ENCODE peak calls at places on chromosome 9, in five cellular contexts. One of them, this sample, is unnamed.

GRCh38 chr9:75429531-75430454 is 341.5 kb downstream of the OSTF1 start:
- DNase-seq in lower lobe of right lung: no peak
- DNase-seq in WERI-Rb-1: no peak
- DNase-seq in sigmoid colon: no peak
- DNase-seq in effector memory CD4-positive, alpha-beta T cell: no peak
- DNase-seq in this sample: no peak

GRCh38 chr9:126701820-126702500 is 88.2 kb downstream of the LMX1B start:
- DNase-seq in lower lobe of right lung: peak; percentile 37
- DNase-seq in WERI-Rb-1: peak; percentile 8
- DNase-seq in sigmoid colon: peak; percentile 58
- DNase-seq in effector memory CD4-positive, alpha-beta T cell: no peak
- DNase-seq in this sample: no peak

GRCh38 chr9:137296214-137297059 is 5.6 kb downstream of the NRARP start:
- DNase-seq in WERI-Rb-1: no peak
- DNase-seq in lower lobe of right lung: no peak
- DNase-seq in effector memory CD4-positive, alpha-beta T cell: no peak
- DNase-seq in sigmoid colon: no peak
- DNase-seq in this sample: no peak

GRCh38 chr9:70874451-70874850 is 247.0 kb downstream of the TRPM3 start:
- DNase-seq in effector memory CD4-positive, alpha-beta T cell: no peak
- DNase-seq in sigmoid colon: no peak
- DNase-seq in WERI-Rb-1: no peak
- DNase-seq in lower lobe of right lung: no peak
- DNase-seq in this sample: no peak

GRCh38 chr9:87640385-87640795 is 85.5 kb upstream of the CTSL start:
- DNase-seq in WERI-Rb-1: no peak
- DNase-seq in sigmoid colon: no peak
- DNase-seq in effector memory CD4-positive, alpha-beta T cell: no peak
- DNase-seq in lower lobe of right lung: no peak
- DNase-seq in this sample: peak; percentile 70

GRCh38 chr9:134243778-134244467 is 79.6 kb upstream of the RNU6ATAC start:
- DNase-seq in effector memory CD4-positive, alpha-beta T cell: no peak
- DNase-seq in lower lobe of right lung: peak; percentile 74
- DNase-seq in WERI-Rb-1: no peak
- DNase-seq in sigmoid colon: no peak
- DNase-seq in this sample: no peak

GRCh38 chr9:121445986-121446385 is 53.7 kb downstream of the GGTA1 start:
- DNase-seq in effector memory CD4-positive, alpha-beta T cell: no peak
- DNase-seq in lower lobe of right lung: no peak
- DNase-seq in WERI-Rb-1: no peak
- DNase-seq in sigmoid colon: no peak
- DNase-seq in this sample: no peak

GRCh38 chr9:107894572-107895261 is 405.1 kb upstream of the KLF4 start:
- DNase-seq in lower lobe of right lung: no peak
- DNase-seq in WERI-Rb-1: no peak
- DNase-seq in effector memory CD4-positive, alpha-beta T cell: no peak
- DNase-seq in sigmoid colon: peak; percentile 72
- DNase-seq in this sample: no peak

GRCh38 chr9:98482248-98482647 is 226.5 kb downstream of the GABBR2 start:
- DNase-seq in WERI-Rb-1: no peak
- DNase-seq in effector memory CD4-positive, alpha-beta T cell: no peak
- DNase-seq in sigmoid colon: no peak
- DNase-seq in lower lobe of right lung: no peak
- DNase-seq in this sample: no peak

GRCh38 chr9:96777539-96777864 is 385 bp downstream of the ZNF510 start:
- DNase-seq in effector memory CD4-positive, alpha-beta T cell: no peak
- DNase-seq in WERI-Rb-1: no peak
- DNase-seq in sigmoid colon: no peak
- DNase-seq in lower lobe of right lung: no peak
- DNase-seq in this sample: no peak

GRCh38 chr9:69198526-69199250 is 24.6 kb downstream of the TJP2 start:
- DNase-seq in sigmoid colon: no peak
- DNase-seq in lower lobe of right lung: no peak
- DNase-seq in WERI-Rb-1: no peak
- DNase-seq in effector memory CD4-positive, alpha-beta T cell: no peak
- DNase-seq in this sample: no peak

GRCh38 chr9:129685220-129685932 is 19.9 kb downstream of the PRRX2 start:
- DNase-seq in WERI-Rb-1: no peak
- DNase-seq in lower lobe of right lung: no peak
- DNase-seq in sigmoid colon: no peak
- DNase-seq in effector memory CD4-positive, alpha-beta T cell: no peak
- DNase-seq in this sample: no peak

GRCh38 chr9:19689324-19690087 is 99.3 kb downstream of the SLC24A2 start:
- DNase-seq in effector memory CD4-positive, alpha-beta T cell: no peak
- DNase-seq in sigmoid colon: no peak
- DNase-seq in lower lobe of right lung: no peak
- DNase-seq in WERI-Rb-1: no peak
- DNase-seq in this sample: no peak

GRCh38 chr9:87479801-87480201 is 17.9 kb upstream of the DAPK1 start:
- DNase-seq in WERI-Rb-1: no peak
- DNase-seq in effector memory CD4-positive, alpha-beta T cell: no peak
- DNase-seq in sigmoid colon: no peak
- DNase-seq in lower lobe of right lung: peak; percentile 64
- DNase-seq in this sample: no peak

GRCh38 chr9:123157216-123157615 is 111.2 kb downstream of the STRBP start:
- DNase-seq in effector memory CD4-positive, alpha-beta T cell: no peak
- DNase-seq in sigmoid colon: no peak
- DNase-seq in lower lobe of right lung: no peak
- DNase-seq in WERI-Rb-1: no peak
- DNase-seq in this sample: no peak

GRCh38 chr9:114499528-114499927 is 5.7 kb downstream of the WHRN start:
- DNase-seq in lower lobe of right lung: no peak
- DNase-seq in sigmoid colon: no peak
- DNase-seq in effector memory CD4-positive, alpha-beta T cell: no peak
- DNase-seq in WERI-Rb-1: peak; percentile 96
- DNase-seq in this sample: peak; percentile 63

GRCh38 chr9:108568093-108568492 is 287.7 kb downstream of the ACTL7B start:
- DNase-seq in effector memory CD4-positive, alpha-beta T cell: no peak
- DNase-seq in WERI-Rb-1: no peak
- DNase-seq in sigmoid colon: no peak
- DNase-seq in lower lobe of right lung: no peak
- DNase-seq in this sample: peak; percentile 6

GRCh38 chr9:135273077-135273476 is 185.6 kb downstream of the OLFM1 start:
- DNase-seq in WERI-Rb-1: peak; percentile 90
- DNase-seq in lower lobe of right lung: no peak
- DNase-seq in effector memory CD4-positive, alpha-beta T cell: no peak
- DNase-seq in sigmoid colon: no peak
- DNase-seq in this sample: peak; percentile 24

GRCh38 chr9:91423785-91424402 is at the start of gene NFIL3:
- DNase-seq in effector memory CD4-positive, alpha-beta T cell: peak; percentile 59
- DNase-seq in WERI-Rb-1: peak; percentile 78
- DNase-seq in lower lobe of right lung: peak; percentile 91
- DNase-seq in sigmoid colon: peak; percentile 93
- DNase-seq in this sample: peak; percentile 77

GRCh38 chr9:33350310-33350709 is 52.1 kb downstream of the AQP7 start:
- DNase-seq in sigmoid colon: no peak
- DNase-seq in WERI-Rb-1: no peak
- DNase-seq in effector memory CD4-positive, alpha-beta T cell: no peak
- DNase-seq in lower lobe of right lung: no peak
- DNase-seq in this sample: peak; percentile 6

GRCh38 chr9:106718996-106719395 is 144.0 kb upstream of the ZNF462 start:
- DNase-seq in WERI-Rb-1: no peak
- DNase-seq in effector memory CD4-positive, alpha-beta T cell: no peak
- DNase-seq in sigmoid colon: no peak
- DNase-seq in lower lobe of right lung: no peak
- DNase-seq in this sample: peak; percentile 68

GRCh38 chr9:134346151-134346550 is 19.9 kb downstream of the RXRA start:
- DNase-seq in lower lobe of right lung: no peak
- DNase-seq in sigmoid colon: no peak
- DNase-seq in WERI-Rb-1: peak; percentile 61
- DNase-seq in effector memory CD4-positive, alpha-beta T cell: no peak
- DNase-seq in this sample: no peak

GRCh38 chr9:130128782-130129424 is 43.3 kb upstream of the NCS1 start:
- DNase-seq in sigmoid colon: no peak
- DNase-seq in WERI-Rb-1: no peak
- DNase-seq in lower lobe of right lung: peak; percentile 75
- DNase-seq in effector memory CD4-positive, alpha-beta T cell: peak; percentile 62
- DNase-seq in this sample: peak; percentile 76

GRCh38 chr9:128414461-128414860 is 6.2 kb upstream of the CERCAM start:
- DNase-seq in WERI-Rb-1: no peak
- DNase-seq in lower lobe of right lung: no peak
- DNase-seq in effector memory CD4-positive, alpha-beta T cell: no peak
- DNase-seq in sigmoid colon: no peak
- DNase-seq in this sample: no peak

GRCh38 chr9:114282507-114282906 is 40.4 kb upstream of the ORM1 start:
- DNase-seq in effector memory CD4-positive, alpha-beta T cell: no peak
- DNase-seq in sigmoid colon: no peak
- DNase-seq in WERI-Rb-1: peak; percentile 15
- DNase-seq in lower lobe of right lung: peak; percentile 15
- DNase-seq in this sample: no peak

GRCh38 chr9:76161546-76161945 is 232.7 kb downstream of the RFK start:
- DNase-seq in sigmoid colon: peak; percentile 83
- DNase-seq in effector memory CD4-positive, alpha-beta T cell: no peak
- DNase-seq in lower lobe of right lung: no peak
- DNase-seq in WERI-Rb-1: no peak
- DNase-seq in this sample: no peak

GRCh38 chr9:107504585-107505455 is 15.3 kb upstream of the KLF4 start:
- DNase-seq in sigmoid colon: no peak
- DNase-seq in WERI-Rb-1: no peak
- DNase-seq in effector memory CD4-positive, alpha-beta T cell: no peak
- DNase-seq in lower lobe of right lung: no peak
- DNase-seq in this sample: no peak

GRCh38 chr9:106945727-106946690 is 83.0 kb downstream of the ZNF462 start:
- DNase-seq in WERI-Rb-1: no peak
- DNase-seq in effector memory CD4-positive, alpha-beta T cell: no peak
- DNase-seq in lower lobe of right lung: no peak
- DNase-seq in sigmoid colon: no peak
- DNase-seq in this sample: no peak

GRCh38 chr9:125049212-125049611 is 94.1 kb downstream of the SCAI start:
- DNase-seq in effector memory CD4-positive, alpha-beta T cell: no peak
- DNase-seq in WERI-Rb-1: no peak
- DNase-seq in sigmoid colon: no peak
- DNase-seq in lower lobe of right lung: no peak
- DNase-seq in this sample: no peak

GRCh38 chr9:136075881-136076678 is 19.0 kb downstream of the NACC2 start:
- DNase-seq in sigmoid colon: peak; percentile 64
- DNase-seq in lower lobe of right lung: peak; percentile 64
- DNase-seq in effector memory CD4-positive, alpha-beta T cell: no peak
- DNase-seq in WERI-Rb-1: no peak
- DNase-seq in this sample: no peak

GRCh38 chr9:124480621-124480981 is 26.6 kb downstream of the NR5A1 start:
- DNase-seq in sigmoid colon: no peak
- DNase-seq in effector memory CD4-positive, alpha-beta T cell: no peak
- DNase-seq in lower lobe of right lung: no peak
- DNase-seq in WERI-Rb-1: peak; percentile 77
- DNase-seq in this sample: peak; percentile 28

GRCh38 chr9:17246770-17247169 is 111.9 kb downstream of the CNTLN start:
- DNase-seq in sigmoid colon: no peak
- DNase-seq in effector memory CD4-positive, alpha-beta T cell: no peak
- DNase-seq in WERI-Rb-1: no peak
- DNase-seq in lower lobe of right lung: no peak
- DNase-seq in this sample: no peak

GRCh38 chr9:5625916-5626315 is 3.0 kb upstream of the RIC1 start:
- DNase-seq in WERI-Rb-1: no peak
- DNase-seq in sigmoid colon: no peak
- DNase-seq in lower lobe of right lung: no peak
- DNase-seq in effector memory CD4-positive, alpha-beta T cell: no peak
- DNase-seq in this sample: no peak
- H3K27ac ChIP-seq in WERI-Rb-1: no peak overlapping the region
- H3K27ac ChIP-seq in sigmoid colon: peak overlapping the region; percentile 98
- H3K27ac ChIP-seq in lower lobe of right lung: peak overlapping the region; percentile 97
- H3K27ac ChIP-seq in effector memory CD4-positive, alpha-beta T cell: peak overlapping the region; percentile 19
- H3K27ac ChIP-seq in this sample: no peak overlapping the region

DNA sequence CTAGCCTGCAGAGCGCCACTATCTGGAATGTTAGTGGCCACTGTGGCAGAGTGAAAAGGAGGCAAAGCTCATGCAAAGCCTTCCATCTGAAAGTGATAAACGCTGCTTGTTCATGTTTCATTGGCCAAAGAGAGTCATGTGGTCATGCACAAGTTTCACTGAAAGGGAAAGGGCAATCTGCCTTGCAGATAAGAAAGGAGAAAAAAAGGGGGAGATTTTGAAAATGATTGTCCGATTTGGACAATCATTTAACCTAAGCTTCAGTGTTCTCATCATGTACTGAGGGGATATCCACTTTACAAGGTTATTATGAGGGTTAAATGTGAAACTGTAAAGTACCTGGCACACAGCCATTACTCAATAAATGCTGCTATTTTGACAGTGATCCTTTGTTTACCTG is 9.1 kb upstream of the MOB3B start:
- DNase-seq in sigmoid colon: no peak
- DNase-seq in WERI-Rb-1: no peak
- DNase-seq in effector memory CD4-positive, alpha-beta T cell: no peak
- DNase-seq in lower lobe of right lung: no peak
- DNase-seq in this sample: no peak
- H3K27ac ChIP-seq in sigmoid colon: peak overlapping the region; percentile 84
- H3K27ac ChIP-seq in WERI-Rb-1: no peak overlapping the region
- H3K27ac ChIP-seq in effector memory CD4-positive, alpha-beta T cell: no peak overlapping the region
- H3K27ac ChIP-seq in lower lobe of right lung: no peak overlapping the region
- H3K27ac ChIP-seq in this sample: no peak overlapping the region

DNA sequence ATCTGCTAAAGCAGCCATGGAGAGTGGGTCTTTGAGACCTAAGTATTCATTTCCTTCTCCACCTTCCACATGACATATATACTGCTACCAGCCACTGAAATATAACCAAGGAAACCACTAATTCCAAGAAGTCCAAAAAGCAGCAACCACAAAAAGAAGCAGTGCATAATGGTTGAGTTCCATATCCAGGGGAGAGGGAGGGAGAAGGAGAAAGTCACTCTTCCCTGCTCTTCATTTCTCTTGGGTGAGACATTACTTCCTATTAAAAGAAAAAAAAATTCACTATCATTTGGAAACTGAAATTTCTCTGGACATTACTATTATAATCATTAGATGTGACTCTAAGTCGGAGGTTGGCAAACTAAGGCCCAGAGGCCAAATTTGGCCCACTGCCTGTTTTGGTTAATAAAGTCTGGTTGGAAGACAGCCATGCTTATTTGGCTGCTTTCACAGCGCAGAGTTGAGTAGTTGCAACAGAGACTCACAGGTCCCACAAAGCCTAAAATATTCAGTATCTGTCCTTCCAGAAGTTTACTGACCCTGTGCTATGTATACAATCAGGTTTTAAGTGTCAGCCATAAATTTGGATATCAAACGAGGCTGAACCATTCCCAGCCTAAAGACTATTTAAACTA is 168.6 kb downstream of the MPDZ start:
- DNase-seq in effector memory CD4-positive, alpha-beta T cell: no peak
- DNase-seq in WERI-Rb-1: no peak
- DNase-seq in lower lobe of right lung: no peak
- DNase-seq in sigmoid colon: no peak
- DNase-seq in this sample: no peak
- H3K27ac ChIP-seq in effector memory CD4-positive, alpha-beta T cell: no peak overlapping the region
- H3K27ac ChIP-seq in WERI-Rb-1: no peak overlapping the region
- H3K27ac ChIP-seq in lower lobe of right lung: no peak overlapping the region
- H3K27ac ChIP-seq in sigmoid colon: no peak overlapping the region
- H3K27ac ChIP-seq in this sample: no peak overlapping the region

GRCh38 chr9:8715792-8716191 is 916.2 kb upstream of the DMAC1 start:
- DNase-seq in lower lobe of right lung: no peak
- DNase-seq in sigmoid colon: no peak
- DNase-seq in WERI-Rb-1: no peak
- DNase-seq in effector memory CD4-positive, alpha-beta T cell: no peak
- DNase-seq in this sample: no peak

GRCh38 chr9:8717146-8717545 is 917.6 kb upstream of the DMAC1 start:
- DNase-seq in effector memory CD4-positive, alpha-beta T cell: no peak
- DNase-seq in sigmoid colon: no peak
- DNase-seq in WERI-Rb-1: no peak
- DNase-seq in lower lobe of right lung: no peak
- DNase-seq in this sample: no peak

GRCh38 chr9:8718121-8718725 is 918.6 kb upstream of the DMAC1 start:
- DNase-seq in sigmoid colon: no peak
- DNase-seq in lower lobe of right lung: no peak
- DNase-seq in WERI-Rb-1: no peak
- DNase-seq in effector memory CD4-positive, alpha-beta T cell: no peak
- DNase-seq in this sample: peak; percentile 23

GRCh38 chr9:8713149-8713856 is 913.7 kb upstream of the DMAC1 start:
- DNase-seq in sigmoid colon: no peak
- DNase-seq in lower lobe of right lung: no peak
- DNase-seq in WERI-Rb-1: no peak
- DNase-seq in effector memory CD4-positive, alpha-beta T cell: no peak
- DNase-seq in this sample: no peak
- H3K27ac ChIP-seq in sigmoid colon: no peak overlapping the region
- H3K27ac ChIP-seq in lower lobe of right lung: no peak overlapping the region
- H3K27ac ChIP-seq in WERI-Rb-1: no peak overlapping the region
- H3K27ac ChIP-seq in effector memory CD4-positive, alpha-beta T cell: no peak overlapping the region
- H3K27ac ChIP-seq in this sample: no peak overlapping the region

This sample was measured in SJCRH30.